ENCODE peak calls at places on chromosomes 3 and 15, in ten cellular contexts. W is IMR-90, R is body of pancreas, P is Peyer's patch, T is spleen, B is HCT116, A is stomach, E is lower leg skin, N is uterus, M is HepG2. J is an unnamed sample.

GRCh38 chr3:126438186-126438585 is 37.5 kb downstream of the ZXDC start:
- DNase-seq in B (no peak), R (no peak), E (no peak), M (no peak), P (no peak), W (no peak), N (no peak), T (peak; percentile 56), A (peak; percentile 10), J (no peak)

GRCh38 chr15:62439543-62440016 is 274.5 kb upstream of the C2CD4B start:
- DNase-seq in E (peak; percentile 43), A (no peak), P (no peak), M (peak; percentile 85), N (peak; percentile 47), T (no peak), W (peak; percentile 75), B (no peak), R (no peak), J (no peak)

GRCh38 chr3:177418787-177419186 is 221.5 kb upstream of the TBL1XR1 start:
- DNase-seq in A (no peak), P (no peak), B (no peak), R (no peak), T (no peak), M (no peak), E (no peak), N (no peak), W (no peak), J (no peak)

GRCh38 chr3:30644615-30645014 is 38.2 kb downstream of the TGFBR2 start:
- DNase-seq in M (no peak), T (no peak), B (no peak), N (peak; percentile 83), W (peak; percentile 79), P (peak; percentile 80), E (peak; percentile 85), A (peak; percentile 40), R (peak; percentile 47), J (peak; percentile 69)

GRCh38 chr3:149673393-149673792 is 15.6 kb upstream of the WWTR1 start:
- DNase-seq in M (no peak), T (no peak), W (peak; percentile 45), R (no peak), B (no peak), E (no peak), N (no peak), A (no peak), P (no peak), J (no peak)

GRCh38 chr3:112650472-112650871 is 9.5 kb upstream of the CCDC80 start:
- DNase-seq in M (no peak), N (no peak), A (no peak), R (no peak), T (no peak), P (no peak), B (no peak), W (peak; percentile 62), E (no peak), J (no peak)

GRCh38 chr3:55488398-55489055 is 1.4 kb upstream of the WNT5A start:
- DNase-seq in M (no peak), N (peak; percentile 84), P (no peak), B (no peak), R (peak; percentile 82), E (no peak), W (peak; percentile 89), T (no peak), A (peak; percentile 61), J (peak; percentile 72)

GRCh38 chr3:129552287-129553050 is 9.5 kb downstream of the H1-8 start:
- DNase-seq in R (no peak), W (no peak), B (no peak), P (no peak), E (no peak), N (no peak), T (no peak), A (no peak), M (no peak), J (peak; percentile 44)

DNA sequence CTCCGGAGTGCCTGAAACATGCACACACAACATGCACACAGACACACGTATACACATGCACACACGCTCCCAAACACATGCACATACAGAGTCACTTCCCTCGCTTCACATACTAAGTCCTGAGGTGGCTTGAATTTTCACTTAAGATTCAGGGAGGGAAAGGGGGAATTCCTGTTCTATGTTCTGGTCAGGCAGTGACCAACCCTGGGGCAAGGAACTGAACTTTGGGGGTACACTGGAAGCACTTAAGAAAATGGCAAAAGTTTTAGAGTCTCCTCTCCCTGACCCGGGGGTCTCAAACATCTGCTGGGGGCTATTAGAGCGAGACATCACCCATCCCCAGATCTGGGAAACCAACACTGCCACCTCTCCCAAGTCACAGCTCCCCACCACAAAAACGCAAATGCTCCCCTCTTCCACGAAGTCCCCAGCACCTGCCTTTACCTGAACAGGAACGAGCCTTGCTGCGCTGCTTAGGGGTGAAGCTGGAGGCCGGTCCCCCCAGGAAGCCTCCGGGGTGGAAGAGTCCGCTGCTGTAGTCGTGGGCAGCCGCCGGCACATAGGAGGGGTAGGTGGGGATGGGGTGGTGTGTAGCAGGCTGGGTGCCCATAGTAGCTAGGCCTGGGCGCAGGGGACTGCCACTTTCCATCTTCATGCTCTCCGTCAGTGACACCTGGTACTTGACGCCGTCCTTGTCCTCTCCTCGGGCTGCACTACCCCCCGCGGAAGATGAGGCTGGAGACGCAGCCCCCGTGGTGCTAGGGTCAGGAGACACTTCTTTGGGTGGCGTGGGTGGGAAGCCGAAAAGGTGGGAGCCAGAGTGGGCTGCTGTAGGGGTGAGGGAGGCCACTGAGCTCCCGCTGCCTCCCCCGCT is 7.5 kb downstream of the GATA2 start:
- DNase-seq in P (no peak), A (no peak), E (no peak), M (no peak), N (no peak), T (peak; percentile 62), W (no peak), R (no peak), B (no peak), J (no peak)
- TF ChIP-seq CTCF in P (no peak), A (no peak), E (no peak), M (no peak), N (no peak), T (no peak), W (no peak), R (no peak), B (no peak), J (no peak)

DNA sequence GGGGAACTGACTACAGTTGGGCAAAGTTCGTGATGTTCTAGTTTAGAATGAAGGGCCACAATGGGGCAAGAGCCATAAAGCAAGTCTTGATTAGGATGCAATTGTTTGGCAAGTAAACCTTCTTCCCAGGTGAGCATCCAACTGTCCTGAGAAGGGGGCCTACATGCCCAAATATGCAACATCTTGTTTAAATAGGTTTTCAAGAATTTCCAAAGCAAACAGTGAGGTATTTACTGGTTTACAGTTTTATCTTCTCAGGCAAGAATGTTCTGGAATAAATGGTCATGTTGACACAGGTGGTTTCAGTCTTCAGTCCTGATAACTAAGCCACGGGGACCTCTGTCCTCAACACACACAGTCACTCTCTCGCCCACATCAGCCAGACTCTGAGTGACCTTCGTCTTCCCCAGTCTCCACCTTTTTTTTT is 90.3 kb upstream of the FAM174B start:
- DNase-seq in T (no peak), R (peak; percentile 16), M (peak; percentile 20), B (no peak), A (no peak), E (no peak), P (no peak), N (no peak), W (no peak), J (no peak)
- TF ChIP-seq POLR2A in T (no peak), R (no peak), M (no peak), B (no peak), A (no peak), E (no peak), P (no peak), N (no peak), W (no peak), J (no peak)

DNA sequence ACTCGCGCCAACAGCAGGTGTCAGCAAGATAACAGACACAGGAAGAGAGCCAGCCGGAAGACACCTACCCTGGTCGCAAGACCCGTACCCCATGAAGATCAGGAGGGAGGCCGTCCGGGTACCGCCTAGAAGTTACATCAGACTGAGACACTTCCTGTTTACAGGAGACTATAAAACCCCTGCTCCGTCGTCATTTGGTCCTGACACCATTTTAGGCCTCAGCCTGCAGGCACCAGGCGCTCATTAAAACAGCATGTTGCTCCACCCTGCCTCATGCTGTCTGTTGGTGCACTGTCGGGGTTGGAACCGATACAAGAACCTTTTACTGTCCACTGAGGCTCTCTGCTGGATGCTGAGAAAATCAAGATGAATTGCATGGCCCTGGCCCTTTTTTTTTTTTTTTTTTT is 15.6 kb upstream of the PRTG start:
- DNase-seq in R (no peak), E (no peak), B (no peak), W (no peak), N (no peak), T (no peak), P (no peak), A (no peak), M (no peak), J (no peak)
- TF ChIP-seq CTCF in R (no peak), E (no peak), B (no peak), W (no peak), N (no peak), T (no peak), P (no peak), A (no peak), M (no peak), J (no peak)

GRCh38 chr3:50321146-50321843 is 1.2 kb downstream of the HYAL2 start:
- DNase-seq in R (peak; percentile 91), A (peak; percentile 92), W (peak; percentile 83), M (peak; percentile 84), B (peak; percentile 84), E (peak; percentile 84), T (peak; percentile 96), N (peak; percentile 90), P (peak; percentile 88), J (peak; percentile 93)

GRCh38 chr3:50318615-50319014 is 3.9 kb downstream of the HYAL2 start:
- DNase-seq in T (no peak), P (no peak), R (no peak), W (no peak), E (no peak), A (no peak), B (no peak), N (no peak), M (no peak), J (no peak)

GRCh38 chr3:50319181-50319871 is 3.2 kb downstream of the HYAL2 start:
- DNase-seq in B (no peak), N (no peak), A (no peak), E (no peak), R (no peak), P (no peak), M (no peak), T (no peak), W (no peak), J (no peak)

GRCh38 chr3:50320853-50321145 is 1.7 kb downstream of the HYAL2 start:
- DNase-seq in N (no peak), E (no peak), W (no peak), M (no peak), T (no peak), P (no peak), R (no peak), A (no peak), B (no peak), J (no peak)

DNA sequence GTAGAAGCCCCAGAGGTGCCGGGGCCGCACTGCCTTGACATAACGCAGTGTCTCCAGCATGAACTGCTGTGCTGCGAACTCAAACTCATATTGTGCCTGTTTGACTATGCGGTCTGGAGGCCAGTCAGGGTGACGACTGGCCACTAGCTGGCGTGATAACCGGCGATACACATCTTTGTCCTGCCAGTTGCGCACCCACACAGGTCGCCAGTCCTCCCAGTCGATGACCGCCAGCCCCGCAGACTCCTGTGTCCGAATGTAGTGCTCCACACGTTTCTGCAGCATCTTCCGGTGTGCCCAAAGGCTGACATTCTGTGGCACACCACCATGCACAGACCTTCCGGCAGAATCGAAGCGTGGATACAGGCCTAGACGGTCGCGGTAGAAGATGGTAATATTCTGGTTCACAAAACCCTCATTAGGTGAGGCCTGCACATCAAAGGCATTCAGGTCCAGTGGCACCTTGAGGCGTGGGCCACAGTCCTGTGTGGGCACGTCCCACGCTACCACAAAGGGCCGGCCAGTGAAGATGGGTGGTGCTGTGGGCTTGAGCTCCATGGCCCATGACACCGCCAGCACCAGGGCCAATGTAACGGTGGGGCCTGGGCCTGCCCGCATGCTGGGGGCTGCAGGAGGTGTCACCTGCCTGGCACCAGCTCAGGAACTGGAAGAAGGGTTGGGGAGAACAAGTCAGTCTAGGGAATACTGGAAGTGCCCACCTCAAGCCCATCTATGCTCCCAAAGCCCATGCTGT is 2.5 kb downstream of the HYAL2 start:
- DNase-seq in N (no peak), R (no peak), W (no peak), E (peak; percentile 18), P (no peak), T (peak; percentile 85), B (no peak), A (no peak), M (no peak), J (no peak)
- TF ChIP-seq POLR2A in N (no peak), R (no peak), W (no peak), E (no peak), P (no peak), T (no peak), B (no peak), A (no peak), M (no peak), J (no peak)